ENCODE peak calls at places on chromosomes 5 and 9, in five cellular contexts. P, U, J, Z and R are unnamed samples.
A peak's percentile ranks its signal among the peaks of the same experiment; 100 is the strongest.

GRCh38 chr5:157308826-157309465 is 43.0 kb downstream of the CYFIP2 start:
- DNase-seq in P (no peak), U (no peak), J (no peak), Z (no peak), R (peak; percentile 26)

GRCh38 chr9:31030741-31031202 is 1353.7 kb upstream of the ACO1 start:
- DNase-seq in P (no peak), U (no peak), J (no peak), Z (no peak), R (no peak)

GRCh38 chr5:59864718-59865117 is 28.8 kb downstream of the PDE4D start:
- DNase-seq in P (no peak), U (no peak), J (no peak), Z (no peak), R (no peak)

GRCh38 chr5:1334831-1335539 is 9.9 kb downstream of the CLPTM1L start:
- DNase-seq in P (no peak), U (no peak), J (no peak), Z (no peak), R (no peak)

GRCh38 chr9:74742792-74743389 is 144.8 kb downstream of the TRPM6 start:
- DNase-seq in P (peak; percentile 24), U (peak; percentile 15), J (peak; percentile 44), Z (no peak), R (peak; percentile 26)

GRCh38 chr5:157575096-157575872 is at the start of gene ADAM19:
- DNase-seq in P (peak; percentile 53), U (no peak), J (peak; percentile 68), Z (no peak), R (peak; percentile 51)

GRCh38 chr5:132054031-132054696 is 6.3 kb upstream of the IL3 start:
- DNase-seq in P (no peak), U (no peak), J (no peak), Z (peak; percentile 85), R (no peak)

GRCh38 chr5:59367791-59368394 is 525.6 kb downstream of the PDE4D start:
- DNase-seq in P (peak; percentile 66), U (peak; percentile 36), J (peak; percentile 75), Z (no peak), R (peak; percentile 44)

GRCh38 chr5:143205386-143205785 is 198.1 kb downstream of the NR3C1 start:
- DNase-seq in P (peak; percentile 94), U (peak; percentile 68), J (peak; percentile 81), Z (no peak), R (peak; percentile 94)

GRCh38 chr9:134031783-134032182 is 6.5 kb downstream of the BRD3OS start:
- DNase-seq in P (no peak), U (no peak), J (no peak), Z (no peak), R (no peak)

GRCh38 chr5:177447611-177448243 is 1.1 kb downstream of the PRR7 start:
- DNase-seq in P (peak; percentile 51), U (no peak), J (peak; percentile 67), Z (no peak), R (peak; percentile 92)

GRCh38 chr5:176595386-176595943 is 14.5 kb downstream of the GPRIN1 start:
- DNase-seq in P (no peak), U (no peak), J (no peak), Z (no peak), R (no peak)

DNA sequence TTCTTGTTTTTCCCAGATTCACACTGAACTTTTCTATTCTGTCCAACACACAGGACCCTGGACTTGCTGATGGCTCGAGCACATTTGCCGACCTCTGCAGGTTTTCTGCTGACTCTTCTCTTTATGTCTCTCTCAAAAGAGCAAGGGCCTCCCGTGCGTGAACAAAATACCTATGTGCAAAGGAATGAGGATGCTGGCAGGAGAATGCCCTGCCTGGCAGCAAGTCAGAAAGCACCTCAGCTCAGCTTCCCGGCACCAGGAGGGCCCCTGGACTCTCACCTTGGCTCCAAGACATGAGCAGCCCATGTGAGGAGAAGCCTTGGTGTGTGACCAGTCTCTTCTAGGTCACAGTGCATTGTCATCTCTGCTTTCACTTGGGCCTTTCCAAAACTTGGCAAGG is 36.1 kb downstream of the PAPPA start:
- DNase-seq in P (no peak), U (no peak), J (no peak), Z (no peak), R (no peak)
- TF ChIP-seq CTCF in P (no peak), U (no peak), J (no peak), Z (no peak), R (no peak)

GRCh38 chr9:110750272-110750671 is 81.7 kb downstream of the MUSK start:
- DNase-seq in P (no peak), U (no peak), J (no peak), Z (no peak), R (no peak)
- H3K27ac ChIP-seq in P (peak overlapping the region; percentile 8), U (no peak overlapping the region), J (no peak overlapping the region), Z (peak overlapping the region; percentile 12), R (no peak overlapping the region)

GRCh38 chr5:180129291-180130190 is 58.0 kb upstream of the RNF130 start:
- DNase-seq in P (no peak), U (no peak), J (no peak), Z (no peak), R (no peak)
- TF ChIP-seq CTCF in P (no peak), U (no peak), J (no peak), Z (no peak), R (no peak)

GRCh38 chr5:149942199-149942598 is 2.4 kb downstream of the PDE6A start:
- DNase-seq in P (no peak), U (no peak), J (no peak), Z (no peak), R (no peak)

GRCh38 chr5:149940941-149941644 is 3.5 kb downstream of the PDE6A start:
- DNase-seq in P (no peak), U (no peak), J (no peak), Z (no peak), R (no peak)

GRCh38 chr5:149946118-149946517 is 1.5 kb upstream of the PDE6A start:
- DNase-seq in P (no peak), U (no peak), J (no peak), Z (no peak), R (no peak)

GRCh38 chr5:149941795-149942194 is 2.8 kb downstream of the PDE6A start:
- DNase-seq in P (no peak), U (no peak), J (no peak), Z (no peak), R (no peak)

DNA sequence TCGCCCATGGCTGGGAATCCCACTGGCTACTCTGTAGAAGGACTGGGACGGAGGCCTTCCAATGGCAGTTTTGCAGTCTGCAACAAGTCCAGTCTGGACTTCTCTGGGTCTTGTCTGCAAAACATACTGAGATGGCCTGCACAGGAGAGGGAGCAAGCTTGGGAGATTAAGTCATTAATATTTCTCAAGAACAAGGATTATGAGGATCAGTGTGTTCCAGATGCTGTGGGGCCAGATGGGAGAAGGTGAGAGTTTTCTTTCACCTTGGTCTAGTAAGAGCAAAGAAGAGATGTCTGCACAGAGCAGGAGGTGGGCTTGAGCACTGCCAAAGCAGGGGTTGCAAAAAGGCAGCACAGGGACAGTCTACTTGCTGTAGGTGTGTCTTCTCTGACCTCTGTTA is at the start of gene PDE6A:
- DNase-seq in P (no peak), U (no peak), J (no peak), Z (no peak), R (no peak)
- H3K27ac ChIP-seq in P (no peak within 1 kb of the TSS), U (no peak within 1 kb of the TSS), J (no peak within 1 kb of the TSS), Z (no peak within 1 kb of the TSS), R (peak within 1 kb of the TSS; percentile 61)

GRCh38 chr5:167565555-167565954 is 725.9 kb upstream of the WWC1 start:
- DNase-seq in P (peak; percentile 20), U (no peak), J (no peak), Z (no peak), R (peak; percentile 31)
- TF ChIP-seq CTCF in P (peak; percentile 49), U (peak; percentile 38), J (no peak), Z (no peak), R (peak; percentile 24)